ENCODE peak calls at places on chromosomes 3 and 15, in nine cellular contexts. C, N, Q, F, W, G, E, O and P are unnamed samples.

GRCh38 chr3:110495201-110495927 is 576.3 kb upstream of the NECTIN3 start:
- DNase-seq in C (no peak), N (no peak), Q (no peak), F (no peak), W (no peak), G (no peak), E (peak), O (no peak), P (no peak)

GRCh38 chr15:74920472-74920871 is 13.8 kb upstream of the FAM219B start:
- DNase-seq in C (no peak), N (no peak), Q (no peak), F (no peak), W (no peak), G (no peak), E (no peak), O (no peak), P (no peak)

GRCh38 chr3:158789592-158789991 is 12.3 kb upstream of the MFSD1 start:
- DNase-seq in C (no peak), N (no peak), Q (no peak), F (no peak), W (peak), G (no peak), E (no peak), O (no peak), P (no peak)

GRCh38 chr3:117217355-117217754 is 507.8 kb downstream of the TUSC7 start:
- DNase-seq in C (no peak), N (no peak), Q (no peak), F (no peak), W (no peak), G (no peak), E (no peak), O (no peak), P (no peak)

GRCh38 chr3:197520311-197521276 is 35.2 kb downstream of the BDH1 start:
- DNase-seq in C (no peak), N (no peak), Q (no peak), F (peak), W (peak), G (no peak), E (peak), O (peak), P (no peak)

GRCh38 chr3:10615715-10616114 is 110.3 kb upstream of the ATP2B2 start:
- DNase-seq in C (no peak), N (no peak), Q (no peak), F (no peak), W (no peak), G (no peak), E (no peak), O (no peak), P (no peak)

GRCh38 chr3:57582470-57583168 is 14.5 kb downstream of the ARF4 start:
- DNase-seq in C (no peak), N (no peak), Q (no peak), F (no peak), W (no peak), G (no peak), E (peak), O (no peak), P (no peak)

GRCh38 chr3:10470666-10471336 is 34.6 kb downstream of the ATP2B2 start:
- DNase-seq in C (no peak), N (no peak), Q (no peak), F (peak), W (no peak), G (no peak), E (no peak), O (no peak), P (no peak)

GRCh38 chr3:30775070-30775469 is 119.4 kb downstream of the GADL1 start:
- DNase-seq in C (no peak), N (no peak), Q (no peak), F (no peak), W (no peak), G (no peak), E (peak), O (no peak), P (no peak)

GRCh38 chr3:160686955-160687535 is 10.1 kb downstream of the ARL14 start:
- DNase-seq in C (no peak), N (no peak), Q (no peak), F (no peak), W (peak), G (no peak), E (no peak), O (no peak), P (no peak)

GRCh38 chr3:173342679-173343078 is 54.9 kb upstream of the NLGN1 start:
- DNase-seq in C (no peak), N (no peak), Q (no peak), F (no peak), W (no peak), G (no peak), E (no peak), O (no peak), P (no peak)

GRCh38 chr3:73680696-73681095 is 56.0 kb upstream of the PDZRN3 start:
- DNase-seq in C (no peak), N (no peak), Q (no peak), F (no peak), W (no peak), G (no peak), E (no peak), O (no peak), P (no peak)

GRCh38 chr3:49716691-49717538 is 2.6 kb downstream of the AMIGO3 start:
- DNase-seq in C (no peak), N (no peak), Q (no peak), F (no peak), W (no peak), G (no peak), E (no peak), O (no peak), P (no peak)

GRCh38 chr3:42190701-42191442 is 75.1 kb downstream of the CCK start:
- DNase-seq in C (no peak), N (peak), Q (no peak), F (peak), W (peak), G (peak), E (no peak), O (no peak), P (no peak)

GRCh38 chr3:31448035-31448881 is 84.5 kb upstream of the STT3B start:
- DNase-seq in C (no peak), N (no peak), Q (no peak), F (peak), W (peak), G (peak), E (no peak), O (no peak), P (no peak)

GRCh38 chr3:184911570-184911969 is 99.6 kb downstream of the VPS8 start:
- DNase-seq in C (no peak), N (no peak), Q (no peak), F (peak), W (no peak), G (no peak), E (no peak), O (no peak), P (no peak)

GRCh38 chr15:68792901-68793766 is 27.6 kb downstream of the ANP32A start:
- DNase-seq in C (no peak), N (no peak), Q (no peak), F (no peak), W (no peak), G (no peak), E (no peak), O (no peak), P (no peak)

GRCh38 chr15:74716647-74717046 is 8.7 kb downstream of the CYP1A1 start:
- DNase-seq in C (no peak), N (no peak), Q (no peak), F (no peak), W (peak), G (no peak), E (no peak), O (no peak), P (no peak)

GRCh38 chr3:33385423-33385822 is 54.8 kb downstream of the UBP1 start:
- DNase-seq in C (no peak), N (no peak), Q (no peak), F (no peak), W (no peak), G (no peak), E (no peak), O (no peak), P (no peak)

GRCh38 chr15:77521206-77521605 is 100.5 kb downstream of the HMG20A start:
- DNase-seq in C (no peak), N (no peak), Q (no peak), F (no peak), W (no peak), G (no peak), E (no peak), O (no peak), P (no peak)

GRCh38 chr3:124492824-124493223 is 237.4 kb upstream of the UMPS start:
- DNase-seq in C (no peak), N (no peak), Q (peak), F (no peak), W (peak), G (no peak), E (peak), O (no peak), P (no peak)

GRCh38 chr15:94265009-94265408 is 33.6 kb downstream of the MCTP2 start:
- DNase-seq in C (no peak), N (no peak), Q (no peak), F (no peak), W (no peak), G (no peak), E (peak), O (no peak), P (no peak)

GRCh38 chr3:76570436-76571057 is 469.4 kb upstream of the ROBO2 start:
- DNase-seq in C (no peak), N (peak), Q (no peak), F (peak), W (peak), G (no peak), E (no peak), O (no peak), P (no peak)

GRCh38 chr15:49103002-49103401 is 52.4 kb downstream of the COPS2 start:
- DNase-seq in C (no peak), N (peak), Q (no peak), F (no peak), W (no peak), G (no peak), E (peak), O (peak), P (no peak)

GRCh38 chr3:176479291-176479690 is 718.0 kb downstream of the TBL1XR1 start:
- DNase-seq in C (no peak), N (no peak), Q (no peak), F (no peak), W (no peak), G (no peak), E (no peak), O (no peak), P (no peak)

GRCh38 chr3:42666577-42666998 is 13.1 kb downstream of the ZBTB47 start:
- DNase-seq in C (no peak), N (no peak), Q (no peak), F (no peak), W (no peak), G (no peak), E (no peak), O (no peak), P (no peak)

GRCh38 chr3:13364602-13365271 is 55.4 kb downstream of the NUP210 start:
- DNase-seq in C (no peak), N (no peak), Q (no peak), F (no peak), W (no peak), G (no peak), E (no peak), O (no peak), P (no peak)

GRCh38 chr3:148737104-148737525 is 39.4 kb downstream of the AGTR1 start:
- DNase-seq in C (no peak), N (no peak), Q (no peak), F (no peak), W (peak), G (no peak), E (no peak), O (no peak), P (no peak)

GRCh38 chr15:66789029-66790025 is 87.3 kb downstream of the SMAD6 start:
- DNase-seq in C (no peak), N (peak), Q (no peak), F (no peak), W (peak), G (no peak), E (no peak), O (peak), P (no peak)

GRCh38 chr3:131072099-131072559 is 45.5 kb downstream of the NEK11 start:
- DNase-seq in C (no peak), N (no peak), Q (no peak), F (no peak), W (peak), G (no peak), E (no peak), O (no peak), P (no peak)